ENCODE peak calls at places on chromosomes 1 and 21, in five cellular contexts. W, D, I, O and A are unnamed samples.

GRCh38 chr1:15680614-15681345 is 3.3 kb upstream of the PLEKHM2 start:
- DNase-seq in W (no peak), I (no peak), O (no peak), D (no peak), A (peak; percentile 64)

GRCh38 chr1:150159550-150159949 is 9.8 kb downstream of the PLEKHO1 start:
- DNase-seq in O (no peak), W (peak; percentile 35), I (peak; percentile 24), D (no peak), A (no peak)

GRCh38 chr1:2443285-2444137 is 31.1 kb upstream of the PEX10 start:
- DNase-seq in O (no peak), D (no peak), W (no peak), I (no peak), A (no peak)

GRCh38 chr1:207959141-207959825 is 48.4 kb upstream of the CD34 start:
- DNase-seq in I (peak; percentile 86), D (peak; percentile 92), W (no peak), O (no peak), A (peak; percentile 38)

GRCh38 chr1:19167140-19167539 is 42.9 kb downstream of the UBR4 start:
- DNase-seq in W (no peak), O (no peak), I (no peak), D (no peak), A (no peak)

GRCh38 chr1:179153217-179153616 is 71.3 kb downstream of the TOR3A start:
- DNase-seq in W (no peak), O (no peak), D (no peak), I (no peak), A (no peak)

GRCh38 chr1:44689447-44689765 is 14.9 kb downstream of the ARMH1 start:
- DNase-seq in O (no peak), D (no peak), W (no peak), I (no peak), A (no peak)

GRCh38 chr1:19710825-19711611 is 46.3 kb downstream of the HTR6 start:
- DNase-seq in O (no peak), W (no peak), D (no peak), I (no peak), A (no peak)

GRCh38 chr1:39378377-39378776 is 113.1 kb upstream of the BMP8A start:
- DNase-seq in D (no peak), W (no peak), O (no peak), I (no peak), A (no peak)

GRCh38 chr1:150512846-150513245 is 2.7 kb upstream of the FALEC start:
- DNase-seq in D (no peak), I (no peak), W (no peak), O (no peak), A (no peak)

GRCh38 chr1:201756411-201756810 is 72.5 kb upstream of the IPO9 start:
- DNase-seq in I (no peak), D (no peak), W (no peak), O (no peak), A (no peak)

DNA sequence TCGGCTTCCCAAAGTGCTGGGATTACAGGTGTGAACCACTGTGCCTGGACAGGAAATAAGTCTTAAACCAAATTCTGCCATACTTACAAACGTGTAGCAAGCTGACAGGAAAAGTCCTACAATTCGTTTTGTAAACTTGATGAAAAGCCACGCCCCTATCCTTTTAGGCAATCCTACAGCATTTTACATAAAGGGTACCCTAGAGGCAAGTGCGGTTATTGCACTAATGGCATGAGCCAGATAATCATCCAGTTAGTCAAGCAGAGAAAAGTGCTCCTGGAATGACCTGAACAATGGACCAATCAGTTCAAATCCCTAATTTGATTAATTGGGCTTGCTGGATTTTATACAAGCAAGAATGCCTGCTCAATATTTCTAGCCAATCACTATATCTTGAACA is 338.2 kb downstream of the KIF26B start:
- DNase-seq in O (no peak), I (no peak), W (no peak), D (no peak), A (no peak)
- TF ChIP-seq CTCF in O (no peak), I (no peak), W (no peak), D (no peak), A (no peak)

GRCh38 chr1:30877205-30877912 is 31.2 kb downstream of the SDC3 start:
- DNase-seq in W (peak; percentile 88), D (peak; percentile 79), O (no peak), I (peak; percentile 78), A (peak; percentile 92)

GRCh38 chr1:30875916-30876315 is 32.6 kb downstream of the SDC3 start:
- DNase-seq in O (no peak), I (no peak), D (no peak), W (no peak), A (no peak)

GRCh38 chr1:30878016-30878415 is 30.5 kb downstream of the SDC3 start:
- DNase-seq in O (no peak), I (no peak), D (no peak), W (no peak), A (no peak)

GRCh38 chr1:30875197-30875596 is 33.4 kb downstream of the SDC3 start:
- DNase-seq in D (no peak), I (no peak), W (no peak), O (no peak), A (no peak)

GRCh38 chr1:30876451-30877204 is 31.9 kb downstream of the SDC3 start:
- DNase-seq in D (no peak), O (no peak), W (no peak), I (no peak), A (no peak)
- TF ChIP-seq CTCF in D (no peak), O (no peak), W (no peak), I (no peak), A (no peak)

DNA sequence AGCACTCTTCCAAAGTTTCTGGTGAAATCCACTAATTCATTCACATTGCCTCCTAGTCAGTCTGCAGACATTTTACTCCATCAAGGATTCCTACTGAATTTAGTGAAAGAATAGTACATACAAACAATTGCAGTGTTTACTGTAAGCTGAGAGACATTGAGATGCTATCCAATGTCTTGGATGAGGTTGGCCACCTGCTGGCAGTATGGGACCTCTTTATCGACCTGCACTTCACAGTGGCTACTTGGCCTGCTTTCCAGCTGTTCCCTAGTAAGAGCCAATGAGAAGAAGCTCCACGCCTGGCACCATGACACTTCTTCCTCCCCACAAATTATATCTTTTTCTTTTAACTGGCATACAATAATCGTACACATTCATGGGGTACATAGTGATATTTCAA is 51.5 kb upstream of the LRIF1 start:
- DNase-seq in W (no peak), O (no peak), D (no peak), I (no peak), A (no peak)
- TF ChIP-seq CTCF in W (no peak), O (no peak), D (no peak), I (no peak), A (no peak)

GRCh38 chr21:25790122-25790951 is 55.6 kb downstream of the GABPA start:
- DNase-seq in W (no peak), I (no peak), D (no peak), O (no peak), A (no peak)

GRCh38 chr21:25788677-25789076 is 53.9 kb downstream of the GABPA start:
- DNase-seq in O (peak; percentile 34), D (no peak), I (no peak), W (no peak), A (no peak)

DNA sequence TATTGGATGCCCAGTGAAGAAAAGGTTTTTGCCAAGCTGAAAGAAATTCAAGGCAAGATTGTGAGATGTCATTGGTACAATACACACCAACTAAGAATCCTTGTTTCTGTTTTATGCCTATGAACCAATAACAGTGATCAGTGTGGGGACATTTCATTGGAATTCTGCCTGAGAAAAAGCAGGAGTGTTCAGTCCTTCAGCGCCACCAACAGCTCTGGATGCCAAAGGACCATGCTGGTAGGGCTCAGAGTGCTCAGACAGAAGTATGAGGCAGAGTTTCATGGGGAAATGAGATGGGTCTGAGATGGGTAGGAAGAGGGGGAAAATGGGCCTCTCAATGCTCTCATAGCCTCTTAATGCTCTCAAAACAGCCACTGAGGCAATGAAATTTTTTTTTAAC is 56.5 kb downstream of the GABPA start:
- DNase-seq in D (no peak), I (no peak), W (no peak), O (no peak), A (no peak)
- TF ChIP-seq CTCF in D (no peak), I (no peak), W (no peak), O (no peak), A (no peak)

DNA sequence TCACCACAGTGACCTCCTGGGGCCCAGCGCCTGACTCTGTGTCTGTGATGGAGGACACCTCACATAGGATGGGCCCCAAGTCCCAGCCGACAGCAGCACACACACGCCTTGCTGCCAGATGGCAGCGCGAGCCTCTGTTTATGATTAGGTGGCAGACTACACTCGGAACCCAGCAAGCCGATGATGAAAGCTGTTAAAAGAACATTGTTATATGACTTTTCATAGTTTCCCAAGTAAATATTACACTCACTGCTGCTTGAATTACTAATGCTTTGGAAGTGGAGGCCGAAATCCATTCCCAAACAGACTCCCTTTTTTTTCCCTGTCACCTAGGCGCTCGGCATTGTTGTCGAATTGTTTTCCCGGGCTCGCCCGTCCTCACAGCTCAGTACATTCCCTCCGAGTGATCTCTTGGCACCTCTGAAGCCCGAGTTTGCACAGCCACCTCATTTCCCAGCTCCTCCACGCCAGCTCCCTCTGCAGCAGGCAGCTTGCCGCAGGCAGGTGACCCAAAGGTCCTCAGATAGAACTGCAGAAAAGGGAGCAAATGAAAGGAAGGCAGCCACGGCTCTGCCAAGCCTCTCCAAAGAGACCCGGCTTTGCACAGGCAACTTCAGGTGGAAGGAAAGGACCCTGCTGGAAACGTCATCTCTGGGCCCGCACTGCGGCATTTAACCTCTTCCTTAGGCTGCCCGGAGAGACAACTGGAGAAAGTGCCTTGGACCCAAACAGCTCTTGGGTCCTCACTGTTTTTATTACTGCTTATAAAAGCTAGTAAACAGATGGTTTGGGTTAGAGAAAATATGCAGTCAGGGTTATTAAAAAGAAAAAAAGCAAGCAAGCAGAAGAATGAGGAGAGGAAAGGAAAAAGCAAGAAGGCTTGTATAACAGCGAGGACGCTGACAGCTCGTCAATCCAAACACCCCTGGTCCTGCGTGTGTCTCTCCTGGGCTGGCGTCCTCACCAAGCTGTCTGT is 72.2 kb upstream of the SLC25A33 start:
- DNase-seq in O (no peak), W (no peak), I (no peak), D (peak; percentile 30), A (no peak)
- TF ChIP-seq CTCF in O (no peak), W (no peak), I (no peak), D (no peak), A (no peak)

GRCh38 chr1:98926597-98926996 is 78.1 kb downstream of the PLPPR5 start:
- DNase-seq in I (no peak), O (no peak), W (no peak), D (no peak), A (no peak)

GRCh38 chr1:98921817-98922216 is 82.8 kb downstream of the PLPPR5 start:
- DNase-seq in D (no peak), I (no peak), O (no peak), W (no peak), A (no peak)

GRCh38 chr1:98920441-98921110 is 84.1 kb downstream of the PLPPR5 start:
- DNase-seq in W (no peak), I (no peak), O (no peak), D (no peak), A (no peak)

GRCh38 chr1:98923667-98924066 is 81.0 kb downstream of the PLPPR5 start:
- DNase-seq in O (no peak), W (no peak), I (no peak), D (no peak), A (no peak)

DNA sequence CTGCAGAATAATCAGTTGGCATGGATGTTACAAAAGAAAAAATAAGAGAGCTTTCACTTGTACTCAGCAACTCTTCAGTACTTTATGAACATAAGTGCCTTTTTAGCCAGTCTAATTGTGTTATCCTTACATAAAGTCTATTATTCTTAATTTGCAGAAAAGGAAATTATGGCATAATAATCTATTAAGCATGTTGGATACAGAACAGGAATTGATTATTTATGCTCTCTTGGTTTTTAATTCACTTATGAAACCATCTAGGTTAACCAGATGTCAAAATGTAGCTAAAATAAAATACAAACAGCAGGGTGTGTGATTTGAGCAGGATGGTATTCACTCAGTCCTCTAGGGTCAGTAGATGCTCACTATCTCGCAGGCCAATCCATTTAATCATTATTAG is 79.7 kb downstream of the PLPPR5 start:
- DNase-seq in I (no peak), D (no peak), O (no peak), W (no peak), A (no peak)
- TF ChIP-seq CTCF in I (no peak), D (no peak), O (no peak), W (no peak), A (no peak)